ENCODE peak calls at places on chromosome 7, in six cellular contexts. B, A, J, C, O and U are unnamed samples.

GRCh38 chr7:608954-609711 is 89.5 kb upstream of the PDGFA start:
- DNase-seq in B (no peak), A (no peak), J (no peak), C (no peak), O (no peak), U (no peak)

GRCh38 chr7:151113344-151114150 is 27.3 kb downstream of the AGAP3 start:
- DNase-seq in B (no peak), J (no peak), C (no peak), O (no peak), A (no peak), U (peak; percentile 98)

GRCh38 chr7:49860293-49860692 is 86.9 kb downstream of the VWC2 start:
- DNase-seq in B (no peak), C (no peak), J (no peak), O (no peak), A (no peak), U (no peak)

GRCh38 chr7:157276731-157277562 is 59.9 kb upstream of the DNAJB6 start:
- DNase-seq in A (peak; percentile 33), O (peak; percentile 42), C (peak; percentile 26), J (no peak), B (no peak), U (no peak)

GRCh38 chr7:74283858-74284447 is 5.3 kb upstream of the CLIP2 start:
- DNase-seq in O (no peak), C (no peak), B (no peak), J (no peak), A (no peak), U (no peak)

GRCh38 chr7:158705234-158705890 is 758 bp upstream of the NCAPG2 start:
- DNase-seq in O (no peak), B (no peak), A (no peak), C (no peak), J (no peak), U (no peak)

GRCh38 chr7:17559388-17559787 is 260.9 kb downstream of the AHR start:
- DNase-seq in C (no peak), A (no peak), J (no peak), O (no peak), B (no peak), U (no peak)

GRCh38 chr7:124276005-124276606 is 243.2 kb upstream of the TMEM229A start:
- DNase-seq in O (no peak), B (peak; percentile 37), A (no peak), J (no peak), C (no peak), U (peak; percentile 70)